ENCODE peak calls at places on chromosomes 7 and 10, in nine cellular contexts. P, A, J, N, Q, M, T, U and X are unnamed samples.

GRCh38 chr7:22361795-22362194 is 4.8 kb upstream of the RAPGEF5 start:
- DNase-seq in P (no peak), A (peak), J (no peak), N (no peak), Q (no peak), M (no peak), T (no peak), U (peak), X (no peak)

GRCh38 chr10:90969947-90970673 is 49.2 kb upstream of the ANKRD1 start:
- DNase-seq in P (no peak), A (peak), J (no peak), N (no peak), Q (no peak), M (peak), T (no peak), U (no peak), X (peak)

GRCh38 chr7:126700807-126701604 is 551.7 kb downstream of the GRM8 start:
- DNase-seq in P (no peak), A (peak), J (peak), N (peak), Q (peak), M (peak), T (no peak), U (peak), X (peak)

GRCh38 chr10:72087969-72088878 is at the start of gene SPOCK2:
- DNase-seq in P (peak), A (peak), J (peak), N (peak), Q (no peak), M (peak), T (no peak), U (peak), X (no peak)

GRCh38 chr7:73894851-73895441 is 34.0 kb downstream of the TMEM270 start:
- DNase-seq in P (no peak), A (peak), J (no peak), N (no peak), Q (no peak), M (peak), T (peak), U (peak), X (peak)

GRCh38 chr7:3168370-3168769 is 124.7 kb upstream of the CARD11 start:
- DNase-seq in P (no peak), A (no peak), J (no peak), N (no peak), Q (no peak), M (no peak), T (no peak), U (no peak), X (no peak)

GRCh38 chr7:130242198-130243014 is 24.3 kb upstream of the CPA2 start:
- DNase-seq in P (peak), A (peak), J (peak), N (peak), Q (peak), M (peak), T (peak), U (peak), X (peak)

GRCh38 chr10:87915406-87915805 is 52.0 kb downstream of the PTEN start:
- DNase-seq in P (no peak), A (no peak), J (no peak), N (no peak), Q (no peak), M (peak), T (no peak), U (no peak), X (no peak)

GRCh38 chr10:60340973-60341372 is 48.7 kb downstream of the ANK3 start:
- DNase-seq in P (no peak), A (no peak), J (no peak), N (no peak), Q (no peak), M (no peak), T (no peak), U (no peak), X (no peak)

GRCh38 chr7:149637911-149638565 is 135.3 kb downstream of the ZNF467 start:
- DNase-seq in P (no peak), A (no peak), J (no peak), N (no peak), Q (no peak), M (no peak), T (no peak), U (no peak), X (no peak)

GRCh38 chr7:101507791-101508252 is 121.3 kb downstream of the MYL10 start:
- DNase-seq in P (no peak), A (peak), J (no peak), N (peak), Q (peak), M (peak), T (no peak), U (peak), X (peak)

GRCh38 chr10:7380704-7381241 is 30.1 kb downstream of the SFMBT2 start:
- DNase-seq in P (no peak), A (no peak), J (no peak), N (no peak), Q (no peak), M (no peak), T (no peak), U (no peak), X (no peak)

GRCh38 chr7:82578430-82578829 is 134.9 kb upstream of the CACNA2D1 start:
- DNase-seq in P (no peak), A (peak), J (no peak), N (no peak), Q (no peak), M (no peak), T (no peak), U (no peak), X (peak)

GRCh38 chr7:140640060-140640611 is 477 bp downstream of the DENND2A start:
- DNase-seq in P (no peak), A (peak), J (no peak), N (no peak), Q (no peak), M (peak), T (peak), U (no peak), X (peak)

GRCh38 chr7:43554423-43554822 is 28.5 kb upstream of the STK17A start:
- DNase-seq in P (no peak), A (no peak), J (no peak), N (no peak), Q (no peak), M (no peak), T (no peak), U (no peak), X (no peak)

GRCh38 chr7:7122033-7122478 is 60.3 kb upstream of the C1GALT1 start:
- DNase-seq in P (no peak), A (peak), J (no peak), N (no peak), Q (no peak), M (no peak), T (no peak), U (no peak), X (peak)